ENCODE peak calls at places on chromosomes 11 and 22, in eight cellular contexts. One of them, this sample, is unnamed.
A peak's percentile ranks its signal among the peaks of the same experiment; 100 is the strongest.

GRCh38 chr11:71298016-71298550 is 45.7 kb upstream of the SHANK2 start:
- DNase-seq in HepG2: no peak
- DNase-seq in GM13977: no peak
- DNase-seq in fibroblast of lung: no peak
- DNase-seq in endothelial cell: no peak
- DNase-seq in stomach: peak; percentile 8
- DNase-seq in CD8-positive, alpha-beta T cell: no peak
- DNase-seq in mucosa of descending colon: no peak
- DNase-seq in this sample: no peak

GRCh38 chr11:10657308-10658271 is 36.0 kb downstream of the IRAG1 start:
- DNase-seq in HepG2: no peak
- DNase-seq in GM13977: peak; percentile 43
- DNase-seq in fibroblast of lung: peak; percentile 75
- DNase-seq in endothelial cell: no peak
- DNase-seq in stomach: no peak
- DNase-seq in CD8-positive, alpha-beta T cell: no peak
- DNase-seq in mucosa of descending colon: no peak
- DNase-seq in this sample: no peak

GRCh38 chr22:46917702-46918101 is 155.3 kb downstream of the TBC1D22A start:
- DNase-seq in HepG2: no peak
- DNase-seq in GM13977: no peak
- DNase-seq in fibroblast of lung: no peak
- DNase-seq in endothelial cell: no peak
- DNase-seq in stomach: no peak
- DNase-seq in CD8-positive, alpha-beta T cell: no peak
- DNase-seq in mucosa of descending colon: no peak
- DNase-seq in this sample: no peak

GRCh38 chr11:22466809-22467208 is 128.6 kb downstream of the SLC17A6 start:
- DNase-seq in HepG2: no peak
- DNase-seq in GM13977: no peak
- DNase-seq in fibroblast of lung: peak; percentile 85
- DNase-seq in endothelial cell: no peak
- DNase-seq in stomach: no peak
- DNase-seq in CD8-positive, alpha-beta T cell: no peak
- DNase-seq in mucosa of descending colon: no peak
- DNase-seq in this sample: no peak

GRCh38 chr22:17370036-17370765 is 941 bp downstream of the CECR2 start:
- DNase-seq in HepG2: no peak
- DNase-seq in GM13977: peak; percentile 32
- DNase-seq in fibroblast of lung: peak; percentile 11
- DNase-seq in endothelial cell: peak; percentile 55
- DNase-seq in stomach: no peak
- DNase-seq in CD8-positive, alpha-beta T cell: no peak
- DNase-seq in mucosa of descending colon: peak; percentile 26
- DNase-seq in this sample: no peak

GRCh38 chr22:35323305-35323704 is 23.6 kb downstream of the TOM1 start:
- DNase-seq in HepG2: no peak
- DNase-seq in GM13977: no peak
- DNase-seq in fibroblast of lung: no peak
- DNase-seq in endothelial cell: no peak
- DNase-seq in stomach: no peak
- DNase-seq in CD8-positive, alpha-beta T cell: no peak
- DNase-seq in mucosa of descending colon: no peak
- DNase-seq in this sample: no peak

GRCh38 chr11:3865388-3866193 is 10.1 kb downstream of the STIM1 start:
- DNase-seq in HepG2: no peak
- DNase-seq in GM13977: no peak
- DNase-seq in fibroblast of lung: peak; percentile 66
- DNase-seq in endothelial cell: no peak
- DNase-seq in stomach: no peak
- DNase-seq in CD8-positive, alpha-beta T cell: no peak
- DNase-seq in mucosa of descending colon: no peak
- DNase-seq in this sample: no peak

GRCh38 chr11:8870461-8871282 is 40.3 kb upstream of the AKIP1 start:
- DNase-seq in HepG2: no peak
- DNase-seq in GM13977: peak; percentile 68
- DNase-seq in fibroblast of lung: peak; percentile 75
- DNase-seq in endothelial cell: peak; percentile 62
- DNase-seq in stomach: peak; percentile 75
- DNase-seq in CD8-positive, alpha-beta T cell: no peak
- DNase-seq in mucosa of descending colon: peak; percentile 85
- DNase-seq in this sample: peak; percentile 92

GRCh38 chr11:114610550-114610949 is 15.0 kb upstream of the NXPE4 start:
- DNase-seq in HepG2: no peak
- DNase-seq in GM13977: no peak
- DNase-seq in fibroblast of lung: no peak
- DNase-seq in endothelial cell: no peak
- DNase-seq in stomach: no peak
- DNase-seq in CD8-positive, alpha-beta T cell: no peak
- DNase-seq in mucosa of descending colon: no peak
- DNase-seq in this sample: no peak

GRCh38 chr11:65391007-65391406 is 4.6 kb downstream of the FRMD8 start:
- DNase-seq in HepG2: no peak
- DNase-seq in GM13977: no peak
- DNase-seq in fibroblast of lung: peak; percentile 36
- DNase-seq in endothelial cell: peak; percentile 48
- DNase-seq in stomach: no peak
- DNase-seq in CD8-positive, alpha-beta T cell: no peak
- DNase-seq in mucosa of descending colon: no peak
- DNase-seq in this sample: no peak

GRCh38 chr22:47293368-47294221 is 531.1 kb downstream of the TBC1D22A start:
- DNase-seq in HepG2: no peak
- DNase-seq in GM13977: no peak
- DNase-seq in fibroblast of lung: no peak
- DNase-seq in endothelial cell: no peak
- DNase-seq in stomach: no peak
- DNase-seq in CD8-positive, alpha-beta T cell: no peak
- DNase-seq in mucosa of descending colon: no peak
- DNase-seq in this sample: no peak

GRCh38 chr11:13767461-13767860 is 99.0 kb downstream of the FAR1 start:
- DNase-seq in HepG2: no peak
- DNase-seq in GM13977: no peak
- DNase-seq in fibroblast of lung: no peak
- DNase-seq in endothelial cell: no peak
- DNase-seq in stomach: no peak
- DNase-seq in CD8-positive, alpha-beta T cell: no peak
- DNase-seq in mucosa of descending colon: no peak
- DNase-seq in this sample: no peak

GRCh38 chr11:111918390-111919256 is at the start of gene C11orf52:
- DNase-seq in HepG2: peak; percentile 89
- DNase-seq in GM13977: no peak
- DNase-seq in fibroblast of lung: no peak
- DNase-seq in endothelial cell: peak; percentile 55
- DNase-seq in stomach: peak; percentile 89
- DNase-seq in CD8-positive, alpha-beta T cell: no peak
- DNase-seq in mucosa of descending colon: peak; percentile 82
- DNase-seq in this sample: no peak

GRCh38 chr11:35914824-35915223 is 29.0 kb upstream of the LDLRAD3 start:
- DNase-seq in HepG2: no peak
- DNase-seq in GM13977: no peak
- DNase-seq in fibroblast of lung: no peak
- DNase-seq in endothelial cell: no peak
- DNase-seq in stomach: no peak
- DNase-seq in CD8-positive, alpha-beta T cell: no peak
- DNase-seq in mucosa of descending colon: no peak
- DNase-seq in this sample: no peak

GRCh38 chr11:121367434-121367833 is 74.9 kb downstream of the SC5D start:
- DNase-seq in HepG2: no peak
- DNase-seq in GM13977: peak; percentile 79
- DNase-seq in fibroblast of lung: peak; percentile 31
- DNase-seq in endothelial cell: no peak
- DNase-seq in stomach: no peak
- DNase-seq in CD8-positive, alpha-beta T cell: peak; percentile 8
- DNase-seq in mucosa of descending colon: no peak
- DNase-seq in this sample: no peak

GRCh38 chr11:114082767-114083181 is 23.3 kb downstream of the ZBTB16 start:
- DNase-seq in HepG2: no peak
- DNase-seq in GM13977: no peak
- DNase-seq in fibroblast of lung: no peak
- DNase-seq in endothelial cell: no peak
- DNase-seq in stomach: no peak
- DNase-seq in CD8-positive, alpha-beta T cell: no peak
- DNase-seq in mucosa of descending colon: no peak
- DNase-seq in this sample: no peak

DNA sequence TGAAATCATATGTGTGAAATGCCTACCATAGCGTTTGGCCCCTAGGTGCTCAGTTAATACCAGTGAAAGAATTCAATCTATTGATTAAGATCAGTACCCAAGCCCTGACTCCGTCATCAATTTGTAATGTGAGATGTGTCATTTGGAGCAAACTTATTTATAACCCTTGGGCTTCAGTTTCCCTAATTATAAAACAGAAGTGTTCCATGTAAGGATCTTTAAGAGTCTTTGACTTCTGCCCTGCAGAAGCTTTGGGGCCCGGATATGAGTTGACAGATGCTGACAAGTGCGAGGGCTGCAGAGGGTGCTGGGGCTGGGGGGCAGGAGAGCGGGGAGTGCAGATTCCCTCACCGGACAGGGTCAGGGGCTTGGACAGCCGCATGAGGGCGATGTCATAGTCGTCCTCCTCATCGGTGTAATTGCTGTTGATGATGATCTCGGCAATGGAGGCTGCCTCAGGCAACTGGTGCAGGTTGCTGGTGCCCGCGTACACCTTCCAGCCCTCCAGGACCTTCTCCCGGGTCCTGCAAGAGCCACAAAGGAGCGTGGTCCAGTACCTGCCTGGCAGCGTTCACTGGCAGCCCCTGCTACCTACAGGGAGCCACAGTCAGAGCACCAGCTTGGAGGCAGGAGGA is 20.8 kb downstream of the TMPRSS13 start:
- DNase-seq in HepG2: no peak
- DNase-seq in GM13977: no peak
- DNase-seq in fibroblast of lung: no peak
- DNase-seq in endothelial cell: no peak
- DNase-seq in stomach: no peak
- DNase-seq in CD8-positive, alpha-beta T cell: no peak
- DNase-seq in mucosa of descending colon: no peak
- DNase-seq in this sample: no peak
- TF ChIP-seq CTCF in HepG2: no peak
- TF ChIP-seq CTCF in GM13977: no peak
- TF ChIP-seq CTCF in fibroblast of lung: no peak
- TF ChIP-seq CTCF in endothelial cell: no peak
- TF ChIP-seq CTCF in stomach: no peak
- TF ChIP-seq CTCF in CD8-positive, alpha-beta T cell: no peak
- TF ChIP-seq CTCF in mucosa of descending colon: no peak
- TF ChIP-seq CTCF in this sample: no peak

DNA sequence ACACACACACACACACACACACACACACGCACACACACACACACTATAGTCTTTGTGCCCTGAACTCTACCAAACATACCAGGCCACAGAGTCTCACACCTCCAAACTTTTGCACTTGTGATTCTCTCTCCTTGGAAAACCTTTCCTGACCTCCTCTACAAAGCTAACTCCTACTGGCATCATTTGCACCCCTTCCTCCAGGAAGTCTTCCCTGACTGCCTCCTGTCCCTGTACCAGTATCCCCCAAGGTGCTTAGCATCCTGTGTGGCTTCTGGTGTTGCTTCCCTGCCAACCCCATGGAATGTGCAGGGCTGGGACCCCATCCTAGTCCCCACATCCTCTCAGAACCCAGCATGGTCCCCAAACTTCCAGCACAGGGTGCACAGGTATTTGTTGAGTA is 8.9 kb downstream of the TPST2 start:
- DNase-seq in HepG2: no peak
- DNase-seq in GM13977: no peak
- DNase-seq in fibroblast of lung: no peak
- DNase-seq in endothelial cell: no peak
- DNase-seq in stomach: no peak
- DNase-seq in CD8-positive, alpha-beta T cell: no peak
- DNase-seq in mucosa of descending colon: no peak
- DNase-seq in this sample: no peak
- TF ChIP-seq CTCF in HepG2: no peak
- TF ChIP-seq CTCF in GM13977: no peak
- TF ChIP-seq CTCF in fibroblast of lung: no peak
- TF ChIP-seq CTCF in endothelial cell: no peak
- TF ChIP-seq CTCF in stomach: no peak
- TF ChIP-seq CTCF in CD8-positive, alpha-beta T cell: no peak
- TF ChIP-seq CTCF in mucosa of descending colon: no peak
- TF ChIP-seq CTCF in this sample: no peak

GRCh38 chr22:18987765-18988164 is 51.7 kb upstream of the PRODH start:
- DNase-seq in HepG2: peak; percentile 32
- DNase-seq in GM13977: peak; percentile 64
- DNase-seq in fibroblast of lung: peak; percentile 6
- DNase-seq in endothelial cell: peak; percentile 32
- DNase-seq in stomach: no peak
- DNase-seq in CD8-positive, alpha-beta T cell: no peak
- DNase-seq in mucosa of descending colon: no peak
- DNase-seq in this sample: no peak
- TF ChIP-seq CTCF in HepG2: peak; percentile 78
- TF ChIP-seq CTCF in GM13977: peak; percentile 29
- TF ChIP-seq CTCF in fibroblast of lung: peak; percentile 47
- TF ChIP-seq CTCF in endothelial cell: peak; percentile 35
- TF ChIP-seq CTCF in stomach: no peak
- TF ChIP-seq CTCF in CD8-positive, alpha-beta T cell: no peak
- TF ChIP-seq CTCF in mucosa of descending colon: no peak
- TF ChIP-seq CTCF in this sample: peak; percentile 53

DNA sequence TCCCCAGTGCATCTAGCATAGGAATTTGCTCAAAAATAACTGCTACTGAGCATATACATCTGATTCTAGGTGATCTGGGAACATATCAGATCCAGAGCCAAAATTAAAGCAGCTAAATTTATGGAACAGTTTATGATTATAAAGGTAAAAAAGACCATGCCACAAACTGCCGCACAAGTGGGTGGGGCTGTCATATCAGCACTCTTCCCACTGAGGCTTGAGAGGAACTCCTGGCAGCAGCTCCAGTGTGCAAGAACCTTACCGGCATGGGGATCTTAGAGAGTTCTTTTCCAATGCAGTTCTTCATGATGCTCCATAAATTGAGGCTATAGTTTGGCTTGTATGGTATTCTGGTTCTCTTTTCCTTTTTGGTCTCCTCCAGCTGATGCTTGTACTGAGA is 15.3 kb downstream of the OSBP start:
- DNase-seq in HepG2: no peak
- DNase-seq in GM13977: no peak
- DNase-seq in fibroblast of lung: no peak
- DNase-seq in endothelial cell: no peak
- DNase-seq in stomach: no peak
- DNase-seq in CD8-positive, alpha-beta T cell: no peak
- DNase-seq in mucosa of descending colon: no peak
- DNase-seq in this sample: no peak
- TF ChIP-seq CTCF in HepG2: no peak
- TF ChIP-seq CTCF in GM13977: no peak
- TF ChIP-seq CTCF in fibroblast of lung: no peak
- TF ChIP-seq CTCF in endothelial cell: no peak
- TF ChIP-seq CTCF in stomach: no peak
- TF ChIP-seq CTCF in CD8-positive, alpha-beta T cell: no peak
- TF ChIP-seq CTCF in mucosa of descending colon: no peak
- TF ChIP-seq CTCF in this sample: no peak

DNA sequence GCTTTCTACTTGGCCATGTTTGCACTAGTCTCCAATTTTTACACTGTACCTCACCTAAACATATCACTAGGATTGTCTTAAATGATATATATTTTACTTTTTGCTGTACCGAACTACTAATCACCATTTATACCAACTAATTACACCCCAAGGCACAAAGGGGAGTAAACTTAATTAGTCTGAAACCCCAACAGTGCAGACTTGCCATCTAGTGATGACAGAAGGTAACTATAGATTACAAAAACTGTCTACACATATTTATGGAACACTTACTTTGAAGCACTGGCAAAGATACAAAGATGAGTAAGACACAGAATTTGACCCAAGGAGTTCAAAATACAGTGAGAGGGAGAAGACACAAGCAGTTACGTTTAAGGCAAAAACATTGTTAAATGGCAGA is 139.7 kb downstream of the CNTN5 start:
- DNase-seq in HepG2: no peak
- DNase-seq in GM13977: no peak
- DNase-seq in fibroblast of lung: no peak
- DNase-seq in endothelial cell: no peak
- DNase-seq in stomach: no peak
- DNase-seq in CD8-positive, alpha-beta T cell: no peak
- DNase-seq in mucosa of descending colon: no peak
- DNase-seq in this sample: no peak
- TF ChIP-seq CTCF in HepG2: no peak
- TF ChIP-seq CTCF in GM13977: peak; percentile 17
- TF ChIP-seq CTCF in fibroblast of lung: no peak
- TF ChIP-seq CTCF in endothelial cell: no peak
- TF ChIP-seq CTCF in stomach: no peak
- TF ChIP-seq CTCF in CD8-positive, alpha-beta T cell: no peak
- TF ChIP-seq CTCF in mucosa of descending colon: no peak
- TF ChIP-seq CTCF in this sample: no peak

This sample was measured in chondrocyte.